ENCODE peak calls at places on chromosome 2, in eight cellular contexts. M is RWPE2, R is Caco-2, B is stomach, T is heart left ventricle, Z is HL-60, A is A549, Y is breast epithelium. F is an unnamed sample.

GRCh38 chr2:73979686-73980085 is 5.0 kb upstream of the TET3 start:
- DNase-seq in M (peak; percentile 73), R (no peak), B (no peak), T (no peak), Z (no peak), A (peak; percentile 42), Y (no peak), F (no peak)

GRCh38 chr2:180175736-180176135 is 168.6 kb upstream of the CWC22 start:
- DNase-seq in M (no peak), R (no peak), B (no peak), T (no peak), Z (no peak), A (no peak), Y (no peak), F (no peak)

GRCh38 chr2:71269511-71270090 is 42.7 kb upstream of the PAIP2B start:
- DNase-seq in M (no peak), R (no peak), B (no peak), T (no peak), Z (no peak), A (no peak), Y (no peak), F (no peak)

GRCh38 chr2:142642654-142643053 is 234.8 kb upstream of the KYNU start:
- DNase-seq in M (no peak), R (no peak), B (no peak), T (no peak), Z (no peak), A (no peak), Y (no peak), F (no peak)

GRCh38 chr2:197184959-197185586 is 125.5 kb downstream of the ANKRD44 start:
- DNase-seq in M (no peak), R (no peak), B (peak; percentile 50), T (peak; percentile 85), Z (no peak), A (no peak), Y (peak; percentile 92), F (no peak)

GRCh38 chr2:64914735-64915509 is 74.3 kb upstream of the SLC1A4 start:
- DNase-seq in M (no peak), R (peak; percentile 13), B (no peak), T (no peak), Z (no peak), A (no peak), Y (no peak), F (no peak)

GRCh38 chr2:98311771-98312545 is 34.3 kb upstream of the CNGA3 start:
- DNase-seq in M (no peak), R (no peak), B (no peak), T (no peak), Z (no peak), A (no peak), Y (no peak), F (no peak)

GRCh38 chr2:99756059-99756458 is 266.2 kb upstream of the REV1 start:
- DNase-seq in M (no peak), R (no peak), B (no peak), T (no peak), Z (peak; percentile 69), A (no peak), Y (no peak), F (no peak)

GRCh38 chr2:238903141-238903540 is 55.3 kb downstream of the TWIST2 start:
- DNase-seq in M (no peak), R (no peak), B (no peak), T (no peak), Z (no peak), A (no peak), Y (no peak), F (no peak)

GRCh38 chr2:159617651-159618050 is 1.3 kb upstream of the BAZ2B start:
- DNase-seq in M (no peak), R (no peak), B (no peak), T (no peak), Z (no peak), A (peak; percentile 21), Y (no peak), F (no peak)
- H3K4me3 ChIP-seq in M (no peak overlapping the region), R (no peak overlapping the region), B (peak overlapping the region; percentile 60), T (peak overlapping the region; percentile 76), Z (no peak overlapping the region), A (peak overlapping the region; percentile 67), Y (peak overlapping the region; percentile 82), F (no peak overlapping the region)

DNA sequence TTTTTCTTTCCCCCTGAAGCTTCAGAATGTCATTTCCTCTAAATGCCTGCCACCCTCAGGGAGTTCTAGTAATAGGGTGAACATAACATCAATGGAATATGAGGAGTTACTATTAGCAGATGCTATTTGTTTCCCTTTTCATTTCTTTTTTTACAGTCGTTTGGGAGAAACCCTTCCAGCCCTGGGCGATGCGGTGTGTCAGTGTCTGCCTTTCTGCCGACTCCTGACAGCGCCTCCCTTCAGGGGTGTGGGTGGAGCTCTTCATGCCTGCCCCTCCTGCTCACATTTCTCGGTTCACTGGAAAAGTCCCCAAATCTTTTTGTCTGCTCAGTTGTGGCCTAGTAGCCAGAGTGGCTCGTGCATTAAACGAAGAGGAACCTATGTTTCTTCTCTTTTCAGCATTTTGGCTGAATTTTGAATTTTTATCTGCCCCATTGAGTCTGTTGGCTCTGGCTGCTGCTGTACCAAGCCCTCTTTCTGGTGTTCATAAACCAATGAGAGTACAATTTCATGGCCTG is 72.3 kb downstream of the FMNL2 start:
- DNase-seq in M (no peak), R (peak; percentile 24), B (no peak), T (peak; percentile 45), Z (no peak), A (peak; percentile 43), Y (no peak), F (peak; percentile 49)
- TF ChIP-seq CTCF in M (no peak), R (no peak), B (no peak), T (no peak), Z (no peak), A (no peak), Y (no peak), F (no peak)

GRCh38 chr2:46850742-46851141 is 64.9 kb downstream of the MCFD2 start:
- DNase-seq in M (peak; percentile 82), R (no peak), B (peak; percentile 71), T (peak; percentile 55), Z (no peak), A (peak; percentile 56), Y (no peak), F (no peak)
- H3K4me3 ChIP-seq in M (no peak overlapping the region), R (no peak overlapping the region), B (no peak overlapping the region), T (no peak overlapping the region), Z (no peak overlapping the region), A (no peak overlapping the region), Y (no peak overlapping the region), F (no peak overlapping the region)

DNA sequence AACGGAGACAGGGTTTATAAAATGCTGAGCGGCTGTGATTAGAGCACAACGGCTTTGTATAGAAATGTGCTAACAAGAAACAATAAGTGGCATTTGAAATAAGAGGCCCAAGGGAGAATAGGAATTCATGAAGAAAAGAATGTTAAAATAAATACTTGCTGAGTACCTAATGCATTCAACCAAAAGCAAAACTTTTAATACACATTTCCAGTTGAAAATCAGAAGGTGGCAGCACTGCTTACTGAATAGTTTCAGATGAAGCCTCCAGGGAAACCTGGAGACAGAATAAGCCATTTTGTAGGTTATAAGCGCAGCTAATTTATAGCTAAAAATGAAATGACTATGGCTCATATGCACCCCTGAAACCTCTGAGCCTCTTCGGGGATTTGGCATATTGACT is 286.6 kb downstream of the DPP10 start:
- DNase-seq in M (no peak), R (peak; percentile 24), B (no peak), T (no peak), Z (no peak), A (peak; percentile 22), Y (no peak), F (no peak)
- TF ChIP-seq CTCF in M (peak; percentile 33), R (peak; percentile 34), B (no peak), T (peak; percentile 20), Z (no peak), A (peak; percentile 22), Y (peak; percentile 11), F (no peak)

GRCh38 chr2:160747771-160748170 is 254.2 kb upstream of the RBMS1 start:
- DNase-seq in M (no peak), R (no peak), B (no peak), T (no peak), Z (no peak), A (no peak), Y (no peak), F (no peak)
- H3K4me3 ChIP-seq in M (no peak overlapping the region), R (no peak overlapping the region), B (no peak overlapping the region), T (no peak overlapping the region), Z (no peak overlapping the region), A (no peak overlapping the region), Y (no peak overlapping the region), F (no peak overlapping the region)

GRCh38 chr2:158004131-158004530 is 97.5 kb upstream of the UPP2 start:
- DNase-seq in M (no peak), R (no peak), B (no peak), T (no peak), Z (no peak), A (no peak), Y (no peak), F (no peak)

GRCh38 chr2:158009425-158009824 is 92.3 kb upstream of the UPP2 start:
- DNase-seq in M (no peak), R (peak; percentile 26), B (no peak), T (no peak), Z (no peak), A (no peak), Y (no peak), F (no peak)

GRCh38 chr2:158011055-158011771 is 90.5 kb upstream of the UPP2 start:
- DNase-seq in M (no peak), R (no peak), B (no peak), T (no peak), Z (no peak), A (no peak), Y (no peak), F (no peak)

GRCh38 chr2:158002079-158002478 is 99.6 kb upstream of the UPP2 start:
- DNase-seq in M (no peak), R (no peak), B (no peak), T (no peak), Z (no peak), A (no peak), Y (no peak), F (no peak)

DNA sequence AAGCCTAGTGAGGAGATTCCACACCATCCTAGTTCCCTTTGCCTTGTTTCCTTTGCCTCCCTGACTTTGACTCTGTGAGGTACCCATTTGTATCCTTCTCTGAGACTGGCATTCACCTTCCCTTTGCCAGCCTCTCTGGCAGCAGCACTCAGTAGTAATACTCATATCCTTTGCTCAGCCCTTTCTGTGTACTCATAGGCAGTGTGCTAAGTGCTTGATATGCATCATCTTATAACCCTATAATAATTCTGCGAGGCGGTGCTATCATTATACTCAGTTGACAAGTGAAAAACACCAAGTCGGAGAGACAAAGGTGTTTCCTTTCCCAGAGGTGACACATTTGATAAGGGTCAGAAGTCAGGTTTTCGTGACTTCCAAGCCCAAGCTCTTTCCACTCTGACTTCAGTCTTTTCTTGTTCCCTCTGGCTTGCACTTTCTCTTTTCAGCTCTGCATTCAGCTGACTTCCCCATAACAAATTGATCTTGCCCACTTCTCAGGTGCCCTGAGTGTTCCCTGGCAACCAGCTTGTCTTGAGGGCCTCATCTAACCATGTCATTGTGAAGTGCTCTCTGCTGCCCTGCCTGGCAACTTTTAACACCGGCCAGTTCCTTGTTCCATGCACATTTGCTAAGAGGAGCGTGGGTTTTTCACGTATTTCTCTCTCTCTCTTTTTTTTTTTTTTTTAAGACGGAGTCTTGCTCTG is 94.6 kb upstream of the UPP2 start:
- DNase-seq in M (no peak), R (no peak), B (no peak), T (no peak), Z (no peak), A (peak; percentile 6), Y (no peak), F (no peak)
- TF ChIP-seq CTCF in M (no peak), R (no peak), B (no peak), T (no peak), Z (no peak), A (no peak), Y (no peak), F (no peak)

GRCh38 chr2:55111230-55111569 is 60.9 kb upstream of the RTN4 start:
- DNase-seq in M (no peak), R (no peak), B (no peak), T (no peak), Z (no peak), A (no peak), Y (no peak), F (no peak)
- H3K4me3 ChIP-seq in M (no peak overlapping the region), R (no peak overlapping the region), B (no peak overlapping the region), T (no peak overlapping the region), Z (peak overlapping the region; percentile 8), A (no peak overlapping the region), Y (no peak overlapping the region), F (no peak overlapping the region)